ENCODE peak calls at places on chromosome 20, in ten cellular contexts. M, K, F, B, L, P, H, R, O and Y are unnamed samples.

GRCh38 chr20:13028001-13028400 is 19.2 kb downstream of the SPTLC3 start:
- DNase-seq in M (no peak), K (no peak), F (no peak), B (peak; percentile 64), L (peak; percentile 38), P (no peak), H (no peak), R (no peak), O (no peak), Y (no peak)

GRCh38 chr20:52105573-52106422 is 85.8 kb downstream of the ZFP64 start:
- DNase-seq in M (no peak), K (no peak), F (peak; percentile 26), B (peak; percentile 55), L (peak; percentile 46), P (no peak), H (peak; percentile 60), R (no peak), O (peak; percentile 21), Y (no peak)

GRCh38 chr20:52104546-52105044 is 87.0 kb downstream of the ZFP64 start:
- DNase-seq in M (no peak), K (no peak), F (no peak), B (peak; percentile 49), L (peak; percentile 27), P (no peak), H (no peak), R (no peak), O (no peak), Y (no peak)

GRCh38 chr20:46060301-46060881 is 29.4 kb downstream of the NCOA5 start:
- DNase-seq in M (no peak), K (no peak), F (no peak), B (no peak), L (no peak), P (no peak), H (no peak), R (no peak), O (no peak), Y (no peak)

GRCh38 chr20:35606127-35606526 is 9.5 kb upstream of the SPAG4 start:
- DNase-seq in M (no peak), K (peak; percentile 39), F (no peak), B (no peak), L (no peak), P (no peak), H (no peak), R (no peak), O (no peak), Y (no peak)

GRCh38 chr20:13684566-13685222 is 46.0 kb upstream of the TASP1 start:
- DNase-seq in M (no peak), K (no peak), F (no peak), B (no peak), L (no peak), P (no peak), H (no peak), R (no peak), O (no peak), Y (no peak)

GRCh38 chr20:41047975-41048305 is 19.3 kb downstream of the TOP1 start:
- DNase-seq in M (no peak), K (no peak), F (no peak), B (peak; percentile 55), L (peak; percentile 44), P (no peak), H (no peak), R (peak; percentile 48), O (no peak), Y (no peak)

GRCh38 chr20:25000268-25000801 is 7.8 kb upstream of the APMAP start:
- DNase-seq in M (no peak), K (peak; percentile 91), F (peak; percentile 97), B (peak; percentile 94), L (peak; percentile 88), P (no peak), H (peak; percentile 90), R (no peak), O (peak; percentile 90), Y (peak; percentile 79)

GRCh38 chr20:2755451-2756055 is 44.9 kb downstream of the CPXM1 start:
- DNase-seq in M (no peak), K (peak; percentile 44), F (no peak), B (no peak), L (no peak), P (no peak), H (no peak), R (no peak), O (no peak), Y (no peak)

GRCh38 chr20:41118632-41119031 is 18.7 kb upstream of the PLCG1 start:
- DNase-seq in M (no peak), K (no peak), F (no peak), B (peak; percentile 16), L (no peak), P (no peak), H (no peak), R (no peak), O (no peak), Y (no peak)

GRCh38 chr20:19274001-19274400 is 61.6 kb downstream of the SLC24A3 start:
- DNase-seq in M (no peak), K (no peak), F (no peak), B (no peak), L (no peak), P (no peak), H (no peak), R (no peak), O (no peak), Y (no peak)

GRCh38 chr20:21741266-21741665 is 35.8 kb downstream of the PAX1 start:
- DNase-seq in M (no peak), K (no peak), F (no peak), B (no peak), L (no peak), P (no peak), H (no peak), R (no peak), O (no peak), Y (no peak)
- H3K4me1 ChIP-seq in M (no peaks in the 10 kb centered on the region), K (no peaks in the 10 kb centered on the region), F (no peaks in the 10 kb centered on the region), B (no peaks in the 10 kb centered on the region), L (no peaks in the 10 kb centered on the region), P (no peaks in the 10 kb centered on the region), H (no peaks in the 10 kb centered on the region), R (no peaks in the 10 kb centered on the region), O (no peaks in the 10 kb centered on the region), Y (no peaks in the 10 kb centered on the region)

DNA sequence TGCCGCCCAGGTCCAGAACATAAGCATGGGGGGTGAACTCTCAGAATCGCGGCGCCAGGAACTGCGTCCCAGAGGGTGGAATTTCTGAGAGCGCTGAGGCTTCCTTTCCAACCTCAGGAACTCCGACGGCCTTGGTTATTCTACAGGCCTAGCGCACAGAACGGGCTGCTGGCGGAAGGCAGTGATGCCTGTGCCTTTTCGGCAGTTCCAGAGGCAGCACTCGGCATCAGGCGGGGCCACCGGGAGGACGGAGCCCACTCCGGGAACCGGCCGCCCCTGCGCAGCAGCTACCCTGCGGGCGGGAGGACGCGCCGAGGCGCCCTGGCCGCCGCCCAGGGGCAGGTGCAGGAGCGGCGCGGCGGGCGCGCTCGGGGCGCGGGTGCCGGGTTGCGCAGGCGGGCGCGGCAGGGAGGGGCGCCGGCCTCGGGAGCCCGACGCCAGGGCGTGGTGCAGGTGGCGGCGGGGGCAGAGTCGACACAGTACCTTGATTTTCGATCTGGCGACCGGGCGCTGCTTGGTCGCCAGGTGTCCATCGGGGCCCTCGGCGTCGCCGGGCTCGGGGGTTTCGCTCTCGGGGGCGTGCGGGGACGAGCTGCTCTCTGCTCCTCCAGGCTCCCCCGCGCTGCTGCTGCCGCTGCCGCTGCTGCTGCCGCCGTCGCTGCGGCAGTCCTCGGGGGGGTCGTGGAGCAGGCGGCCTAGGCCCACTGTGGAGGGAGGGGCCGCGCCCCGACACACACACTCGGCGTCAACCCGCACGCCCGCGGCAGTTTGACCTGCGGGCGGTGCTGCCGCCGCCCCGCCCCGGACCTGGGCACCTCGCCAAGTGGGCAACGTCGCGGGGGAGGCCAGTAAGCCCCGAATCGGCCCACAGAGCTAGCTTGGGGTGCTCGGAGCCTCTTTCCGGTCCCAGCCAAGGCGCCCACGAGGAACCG is 1.3 kb downstream of the OVOL2 start:
- DNase-seq in M (no peak), K (no peak), F (no peak), B (peak; percentile 25), L (peak; percentile 12), P (no peak), H (peak; percentile 70), R (no peak), O (no peak), Y (no peak)
- H3K4me3 ChIP-seq in M (no peak overlapping the region), K (peak overlapping the region; percentile 16), F (peak overlapping the region; percentile 60), B (no peak overlapping the region), L (peak overlapping the region; percentile 50), P (peak overlapping the region; percentile 49), H (peak overlapping the region; percentile 95), R (no peak overlapping the region), O (peak overlapping the region; percentile 82), Y (peak overlapping the region; percentile 40)

GRCh38 chr20:62236674-62236996 is 1.7 kb upstream of the OSBPL2 start:
- DNase-seq in M (no peak), K (no peak), F (no peak), B (peak; percentile 30), L (no peak), P (no peak), H (no peak), R (no peak), O (no peak), Y (peak; percentile 57)

GRCh38 chr20:62236200-62236599 is 2.1 kb upstream of the OSBPL2 start:
- DNase-seq in M (no peak), K (no peak), F (no peak), B (no peak), L (no peak), P (no peak), H (no peak), R (no peak), O (no peak), Y (no peak)

GRCh38 chr20:62236997-62237771 is 1.1 kb upstream of the OSBPL2 start:
- DNase-seq in M (no peak), K (no peak), F (no peak), B (no peak), L (no peak), P (no peak), H (no peak), R (no peak), O (no peak), Y (peak; percentile 50)

GRCh38 chr20:62235001-62235776 is 3.1 kb upstream of the OSBPL2 start:
- DNase-seq in M (no peak), K (no peak), F (peak; percentile 48), B (no peak), L (no peak), P (no peak), H (no peak), R (no peak), O (no peak), Y (peak; percentile 68)

GRCh38 chr20:62235777-62236157 is 2.6 kb upstream of the OSBPL2 start:
- DNase-seq in M (no peak), K (no peak), F (no peak), B (no peak), L (no peak), P (no peak), H (no peak), R (no peak), O (no peak), Y (peak; percentile 44)
- H3K4me1 ChIP-seq in M (peaks cover 23% of the 10 kb centered on the region), K (peaks cover 21% of the 10 kb centered on the region), F (peaks cover 23% of the 10 kb centered on the region), B (no peaks in the 10 kb centered on the region), L (peaks cover 15% of the 10 kb centered on the region), P (peaks cover 30% of the 10 kb centered on the region), H (peaks cover 44% of the 10 kb centered on the region), R (peaks cover 26% of the 10 kb centered on the region), O (no peaks in the 10 kb centered on the region), Y (peaks cover 3% of the 10 kb centered on the region)

DNA sequence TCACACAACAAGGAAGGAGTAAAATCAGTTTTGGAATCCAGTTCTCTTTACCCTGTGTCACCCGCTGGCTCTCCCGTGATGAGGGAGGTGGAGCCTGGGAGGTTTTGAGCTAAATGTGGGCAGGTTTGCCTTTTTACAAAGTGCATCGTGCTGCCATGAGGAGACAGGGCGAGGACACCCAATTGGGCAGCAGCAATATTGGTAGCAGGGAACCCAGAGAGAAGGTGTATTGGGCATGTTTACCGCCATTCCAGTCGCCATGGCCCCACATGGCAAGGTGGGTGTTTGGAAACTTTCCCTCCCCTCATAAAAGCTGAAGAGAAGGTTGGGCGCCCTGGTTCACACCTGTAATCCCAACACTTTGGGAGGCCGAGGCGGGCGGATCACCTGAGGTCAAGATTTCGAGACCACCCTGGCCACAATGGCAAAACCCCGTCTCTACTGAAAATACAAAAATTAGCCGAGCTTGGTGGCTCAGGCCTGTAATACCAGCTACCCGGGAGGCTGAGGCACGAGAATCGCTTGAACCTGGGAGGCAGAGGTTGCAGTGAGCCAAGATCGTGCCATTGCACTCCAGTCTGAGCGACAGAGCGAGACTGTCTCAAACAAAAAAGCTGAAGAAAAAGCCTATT is 3.5 kb upstream of the UBE2V1 start:
- DNase-seq in M (no peak), K (no peak), F (no peak), B (no peak), L (no peak), P (no peak), H (no peak), R (no peak), O (no peak), Y (no peak)
- H3K4me3 ChIP-seq in M (peak overlapping the region; percentile 55), K (peak overlapping the region; percentile 29), F (peak overlapping the region; percentile 25), B (peak overlapping the region; percentile 87), L (peak overlapping the region; percentile 66), P (peak overlapping the region; percentile 51), H (peak overlapping the region; percentile 73), R (peak overlapping the region; percentile 82), O (peak overlapping the region; percentile 54), Y (peak overlapping the region; percentile 31)